ENCODE peak calls at places on chromosomes 6 and 20, in seven cellular contexts. One of them, this sample, is unnamed.

GRCh38 chr6:32203435-32204267 is 11.2 kb upstream of the GPSM3 start:
- DNase-seq in cardiac muscle cell: no peak
- DNase-seq in HFF-Myc: no peak
- DNase-seq in heart left ventricle: no peak
- DNase-seq in astrocyte of the spinal cord: no peak
- DNase-seq in uterus: no peak
- DNase-seq in GM12865: no peak
- DNase-seq in this sample: no peak

GRCh38 chr20:22423190-22423832 is 161.1 kb downstream of the FOXA2 start:
- DNase-seq in cardiac muscle cell: no peak
- DNase-seq in HFF-Myc: no peak
- DNase-seq in heart left ventricle: no peak
- DNase-seq in astrocyte of the spinal cord: no peak
- DNase-seq in uterus: no peak
- DNase-seq in GM12865: no peak
- DNase-seq in this sample: no peak

GRCh38 chr6:111711476-111711875 is 105.8 kb upstream of the TRAF3IP2 start:
- DNase-seq in cardiac muscle cell: no peak
- DNase-seq in HFF-Myc: no peak
- DNase-seq in heart left ventricle: peak
- DNase-seq in astrocyte of the spinal cord: no peak
- DNase-seq in uterus: no peak
- DNase-seq in GM12865: no peak
- DNase-seq in this sample: no peak

GRCh38 chr6:154427425-154427824 is 70.8 kb upstream of the IPCEF1 start:
- DNase-seq in cardiac muscle cell: no peak
- DNase-seq in HFF-Myc: no peak
- DNase-seq in heart left ventricle: no peak
- DNase-seq in astrocyte of the spinal cord: no peak
- DNase-seq in uterus: no peak
- DNase-seq in GM12865: no peak
- DNase-seq in this sample: peak

GRCh38 chr6:33414592-33415271 is 3.2 kb downstream of the CUTA start:
- DNase-seq in cardiac muscle cell: no peak
- DNase-seq in HFF-Myc: no peak
- DNase-seq in heart left ventricle: no peak
- DNase-seq in astrocyte of the spinal cord: no peak
- DNase-seq in uterus: no peak
- DNase-seq in GM12865: no peak
- DNase-seq in this sample: no peak

GRCh38 chr6:33314943-33315752 is 1.3 kb upstream of the TAPBP start:
- DNase-seq in cardiac muscle cell: no peak
- DNase-seq in HFF-Myc: no peak
- DNase-seq in heart left ventricle: peak
- DNase-seq in astrocyte of the spinal cord: peak
- DNase-seq in uterus: peak
- DNase-seq in GM12865: peak
- DNase-seq in this sample: peak

GRCh38 chr6:16374796-16375195 is 136.4 kb downstream of the GMPR start:
- DNase-seq in cardiac muscle cell: no peak
- DNase-seq in HFF-Myc: no peak
- DNase-seq in heart left ventricle: no peak
- DNase-seq in astrocyte of the spinal cord: no peak
- DNase-seq in uterus: no peak
- DNase-seq in GM12865: peak
- DNase-seq in this sample: no peak

GRCh38 chr6:41092421-41093140 is 19.8 kb downstream of the NFYA start:
- DNase-seq in cardiac muscle cell: peak
- DNase-seq in HFF-Myc: no peak
- DNase-seq in heart left ventricle: no peak
- DNase-seq in astrocyte of the spinal cord: peak
- DNase-seq in uterus: no peak
- DNase-seq in GM12865: peak
- DNase-seq in this sample: peak

GRCh38 chr20:47004179-47004578 is 109.5 kb downstream of the EYA2 start:
- DNase-seq in cardiac muscle cell: no peak
- DNase-seq in HFF-Myc: no peak
- DNase-seq in heart left ventricle: no peak
- DNase-seq in astrocyte of the spinal cord: no peak
- DNase-seq in uterus: no peak
- DNase-seq in GM12865: no peak
- DNase-seq in this sample: no peak

GRCh38 chr6:11429577-11429976 is 108.0 kb upstream of the TMEM170B start:
- DNase-seq in cardiac muscle cell: no peak
- DNase-seq in HFF-Myc: no peak
- DNase-seq in heart left ventricle: no peak
- DNase-seq in astrocyte of the spinal cord: peak
- DNase-seq in uterus: no peak
- DNase-seq in GM12865: peak
- DNase-seq in this sample: no peak

GRCh38 chr20:54176610-54177009 is 2.8 kb upstream of the CYP24A1 start:
- DNase-seq in cardiac muscle cell: no peak
- DNase-seq in HFF-Myc: no peak
- DNase-seq in heart left ventricle: no peak
- DNase-seq in astrocyte of the spinal cord: no peak
- DNase-seq in uterus: no peak
- DNase-seq in GM12865: no peak
- DNase-seq in this sample: no peak

GRCh38 chr20:54172532-54172855 is 1.3 kb downstream of the CYP24A1 start:
- DNase-seq in cardiac muscle cell: no peak
- DNase-seq in HFF-Myc: no peak
- DNase-seq in heart left ventricle: no peak
- DNase-seq in astrocyte of the spinal cord: no peak
- DNase-seq in uterus: no peak
- DNase-seq in GM12865: no peak
- DNase-seq in this sample: peak

GRCh38 chr20:54172856-54173652 is 732 bp downstream of the CYP24A1 start:
- DNase-seq in cardiac muscle cell: peak
- DNase-seq in HFF-Myc: no peak
- DNase-seq in heart left ventricle: no peak
- DNase-seq in astrocyte of the spinal cord: peak
- DNase-seq in uterus: no peak
- DNase-seq in GM12865: no peak
- DNase-seq in this sample: no peak

GRCh38 chr20:54174452-54175175 is 828 bp upstream of the CYP24A1 start:
- DNase-seq in cardiac muscle cell: no peak
- DNase-seq in HFF-Myc: no peak
- DNase-seq in heart left ventricle: no peak
- DNase-seq in astrocyte of the spinal cord: peak
- DNase-seq in uterus: no peak
- DNase-seq in GM12865: no peak
- DNase-seq in this sample: peak

GRCh38 chr20:54173653-54174451 is at the start of gene CYP24A1:
- DNase-seq in cardiac muscle cell: no peak
- DNase-seq in HFF-Myc: no peak
- DNase-seq in heart left ventricle: no peak
- DNase-seq in astrocyte of the spinal cord: no peak
- DNase-seq in uterus: no peak
- DNase-seq in GM12865: no peak
- DNase-seq in this sample: peak
- H3K4me3 ChIP-seq in cardiac muscle cell: peak
- H3K4me3 ChIP-seq in HFF-Myc: peak
- H3K4me3 ChIP-seq in heart left ventricle: peak
- H3K4me3 ChIP-seq in astrocyte of the spinal cord: no peak
- H3K4me3 ChIP-seq in uterus: no peak
- H3K4me3 ChIP-seq in GM12865: no peak
- H3K4me3 ChIP-seq in this sample: no peak

GRCh38 chr6:138724015-138724414 is 49.6 kb upstream of the CCDC28A start:
- DNase-seq in cardiac muscle cell: peak
- DNase-seq in HFF-Myc: no peak
- DNase-seq in heart left ventricle: no peak
- DNase-seq in astrocyte of the spinal cord: peak
- DNase-seq in uterus: no peak
- DNase-seq in GM12865: no peak
- DNase-seq in this sample: peak
- TF ChIP-seq CTCF in cardiac muscle cell: peak
- TF ChIP-seq CTCF in HFF-Myc: no peak
- TF ChIP-seq CTCF in heart left ventricle: no peak
- TF ChIP-seq CTCF in astrocyte of the spinal cord: peak
- TF ChIP-seq CTCF in uterus: no peak
- TF ChIP-seq CTCF in GM12865: no peak
- TF ChIP-seq CTCF in this sample: no peak

GRCh38 chr6:56833127-56833791 is 121.6 kb upstream of the BEND6 start:
- DNase-seq in cardiac muscle cell: peak
- DNase-seq in HFF-Myc: no peak
- DNase-seq in heart left ventricle: no peak
- DNase-seq in astrocyte of the spinal cord: no peak
- DNase-seq in uterus: no peak
- DNase-seq in GM12865: no peak
- DNase-seq in this sample: no peak

GRCh38 chr6:56835612-56836011 is 119.3 kb upstream of the BEND6 start:
- DNase-seq in cardiac muscle cell: no peak
- DNase-seq in HFF-Myc: no peak
- DNase-seq in heart left ventricle: no peak
- DNase-seq in astrocyte of the spinal cord: no peak
- DNase-seq in uterus: no peak
- DNase-seq in GM12865: no peak
- DNase-seq in this sample: no peak

GRCh38 chr6:56831334-56831733 is 123.6 kb upstream of the BEND6 start:
- DNase-seq in cardiac muscle cell: peak
- DNase-seq in HFF-Myc: no peak
- DNase-seq in heart left ventricle: no peak
- DNase-seq in astrocyte of the spinal cord: no peak
- DNase-seq in uterus: no peak
- DNase-seq in GM12865: no peak
- DNase-seq in this sample: no peak

GRCh38 chr6:56832225-56832624 is 122.7 kb upstream of the BEND6 start:
- DNase-seq in cardiac muscle cell: no peak
- DNase-seq in HFF-Myc: no peak
- DNase-seq in heart left ventricle: no peak
- DNase-seq in astrocyte of the spinal cord: no peak
- DNase-seq in uterus: no peak
- DNase-seq in GM12865: no peak
- DNase-seq in this sample: no peak

DNA sequence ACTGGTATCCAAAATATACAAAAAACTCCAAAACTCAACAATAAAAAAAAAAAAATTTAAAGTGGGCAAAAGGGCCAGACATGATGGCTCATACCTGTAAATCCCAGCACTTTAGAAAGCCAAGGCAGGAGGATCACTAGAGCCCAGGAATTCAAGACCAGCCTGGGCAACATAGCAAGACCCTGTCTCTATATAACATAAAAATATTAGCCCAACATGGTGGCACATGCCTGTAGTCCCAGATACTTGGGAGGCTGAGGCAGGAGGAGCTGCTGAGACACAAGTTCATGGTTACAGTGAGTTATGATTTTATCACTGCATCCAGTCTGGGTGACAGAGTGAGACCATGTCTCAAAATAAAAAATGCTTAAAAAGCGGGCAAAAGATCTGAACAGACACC is 121.0 kb upstream of the BEND6 start:
- DNase-seq in cardiac muscle cell: no peak
- DNase-seq in HFF-Myc: no peak
- DNase-seq in heart left ventricle: no peak
- DNase-seq in astrocyte of the spinal cord: no peak
- DNase-seq in uterus: no peak
- DNase-seq in GM12865: no peak
- DNase-seq in this sample: no peak
- H3K4me3 ChIP-seq in cardiac muscle cell: no peak
- H3K4me3 ChIP-seq in HFF-Myc: no peak
- H3K4me3 ChIP-seq in heart left ventricle: no peak
- H3K4me3 ChIP-seq in astrocyte of the spinal cord: no peak
- H3K4me3 ChIP-seq in uterus: no peak
- H3K4me3 ChIP-seq in GM12865: no peak
- H3K4me3 ChIP-seq in this sample: no peak

GRCh38 chr6:3228791-3229565 is 1.5 kb upstream of the TUBB2B start:
- DNase-seq in cardiac muscle cell: peak
- DNase-seq in HFF-Myc: no peak
- DNase-seq in heart left ventricle: no peak
- DNase-seq in astrocyte of the spinal cord: no peak
- DNase-seq in uterus: no peak
- DNase-seq in GM12865: no peak
- DNase-seq in this sample: peak

GRCh38 chr6:3228046-3228671 is 706 bp upstream of the TUBB2B start:
- DNase-seq in cardiac muscle cell: no peak
- DNase-seq in HFF-Myc: no peak
- DNase-seq in heart left ventricle: no peak
- DNase-seq in astrocyte of the spinal cord: no peak
- DNase-seq in uterus: no peak
- DNase-seq in GM12865: no peak
- DNase-seq in this sample: no peak

GRCh38 chr6:3231213-3232016 is 4.0 kb upstream of the TUBB2B start:
- DNase-seq in cardiac muscle cell: peak
- DNase-seq in HFF-Myc: no peak
- DNase-seq in heart left ventricle: no peak
- DNase-seq in astrocyte of the spinal cord: peak
- DNase-seq in uterus: peak
- DNase-seq in GM12865: no peak
- DNase-seq in this sample: peak

GRCh38 chr6:3230275-3231212 is 3.1 kb upstream of the TUBB2B start:
- DNase-seq in cardiac muscle cell: peak
- DNase-seq in HFF-Myc: no peak
- DNase-seq in heart left ventricle: no peak
- DNase-seq in astrocyte of the spinal cord: no peak
- DNase-seq in uterus: no peak
- DNase-seq in GM12865: no peak
- DNase-seq in this sample: no peak

GRCh38 chr6:3229566-3230274 is 2.3 kb upstream of the TUBB2B start:
- DNase-seq in cardiac muscle cell: peak
- DNase-seq in HFF-Myc: no peak
- DNase-seq in heart left ventricle: no peak
- DNase-seq in astrocyte of the spinal cord: no peak
- DNase-seq in uterus: no peak
- DNase-seq in GM12865: peak
- DNase-seq in this sample: no peak
- TF ChIP-seq CTCF in cardiac muscle cell: no peak
- TF ChIP-seq CTCF in HFF-Myc: no peak
- TF ChIP-seq CTCF in heart left ventricle: no peak
- TF ChIP-seq CTCF in astrocyte of the spinal cord: no peak
- TF ChIP-seq CTCF in uterus: no peak
- TF ChIP-seq CTCF in GM12865: peak
- TF ChIP-seq CTCF in this sample: no peak

DNA sequence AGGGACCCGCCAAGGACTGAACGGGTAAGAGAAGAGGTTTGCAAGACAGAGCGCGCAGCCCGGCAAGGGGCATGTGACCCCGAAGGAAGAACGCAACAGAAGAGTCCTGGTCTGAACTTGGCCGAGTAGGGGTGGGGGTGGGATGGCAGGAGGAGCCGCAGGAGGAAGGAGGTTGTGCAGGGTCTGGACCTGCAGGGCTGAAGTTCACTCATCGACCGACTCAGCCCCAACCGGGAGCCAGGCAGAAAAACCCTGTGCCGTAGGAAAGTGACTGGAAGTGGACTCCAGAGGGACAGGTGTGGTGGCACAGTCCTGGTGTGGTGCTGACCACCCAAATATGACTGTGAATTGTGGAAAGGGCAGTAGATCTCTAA is 15.2 kb downstream of the ADISSP start:
- DNase-seq in cardiac muscle cell: no peak
- DNase-seq in HFF-Myc: no peak
- DNase-seq in heart left ventricle: no peak
- DNase-seq in astrocyte of the spinal cord: no peak
- DNase-seq in uterus: no peak
- DNase-seq in GM12865: no peak
- DNase-seq in this sample: no peak
- H3K4me3 ChIP-seq in cardiac muscle cell: no peak
- H3K4me3 ChIP-seq in HFF-Myc: no peak
- H3K4me3 ChIP-seq in heart left ventricle: peak
- H3K4me3 ChIP-seq in astrocyte of the spinal cord: no peak
- H3K4me3 ChIP-seq in uterus: no peak
- H3K4me3 ChIP-seq in GM12865: no peak
- H3K4me3 ChIP-seq in this sample: peak

This sample was measured in cardiac fibroblast.